ENCODE peak calls at places on chromosomes 4 and X, in four cellular contexts. Z is lower leg skin, E is astrocyte, C is A549. G is an unnamed sample.
A peak's percentile ranks its signal among the peaks of the same experiment; 100 is the strongest.

GRCh38 chrX:35726176-35726575 is 72.0 kb upstream of the MAGEB16 start:
- DNase-seq in Z (no peak), E (no peak), C (no peak), G (no peak)

GRCh38 chrX:32116047-32116446 is 1044.2 kb upstream of the FTHL17 start:
- DNase-seq in Z (no peak), E (no peak), C (no peak), G (no peak)

GRCh38 chr4:175109933-175110332 is 191.8 kb downstream of the ADAM29 start:
- DNase-seq in Z (no peak), E (no peak), C (no peak), G (no peak)

GRCh38 chr4:128060620-128061565 is at the start of gene LARP1B:
- DNase-seq in Z (peak; percentile 98), E (peak; percentile 93), C (peak; percentile 83), G (peak; percentile 95)

GRCh38 chr4:602559-602942 is 22.8 kb upstream of the PDE6B start:
- DNase-seq in Z (peak; percentile 90), E (no peak), C (no peak), G (no peak)

GRCh38 chrX:74133156-74133796 is 170.7 kb upstream of the ZCCHC13 start:
- DNase-seq in Z (no peak), E (peak; percentile 53), C (peak; percentile 46), G (peak; percentile 2)

GRCh38 chr4:183342541-183343533 is 20.6 kb upstream of the CLDN24 start:
- DNase-seq in Z (peak; percentile 83), E (no peak), C (no peak), G (no peak)

GRCh38 chr4:15729910-15730533 is 27.2 kb downstream of the BST1 start:
- DNase-seq in Z (no peak), E (peak; percentile 20), C (peak; percentile 27), G (no peak)

GRCh38 chr4:1241936-1242505 is 6.9 kb downstream of the CTBP1 start:
- DNase-seq in Z (peak; percentile 80), E (no peak), C (no peak), G (no peak)

GRCh38 chr4:138407329-138407728 is 165.2 kb upstream of the SLC7A11 start:
- DNase-seq in Z (no peak), E (no peak), C (no peak), G (no peak)

GRCh38 chr4:77880784-77881183 is 18.2 kb downstream of the MRPL1 start:
- DNase-seq in Z (no peak), E (no peak), C (no peak), G (no peak)

GRCh38 chrX:46326161-46326560 is 219.1 kb downstream of the ZNF674 start:
- DNase-seq in Z (no peak), E (peak; percentile 46), C (no peak), G (peak; percentile 9)

GRCh38 chr4:8119877-8120276 is 38.7 kb downstream of the ABLIM2 start:
- DNase-seq in Z (no peak), E (no peak), C (no peak), G (no peak)

GRCh38 chr4:122364700-122365404 is 14.0 kb upstream of the ADAD1 start:
- DNase-seq in Z (no peak), E (no peak), C (no peak), G (no peak)

GRCh38 chrX:145735036-145735435 is 82.6 kb upstream of the SLITRK2 start:
- DNase-seq in Z (no peak), E (peak; percentile 1), C (no peak), G (no peak)

GRCh38 chrX:68732906-68733493 is 85.5 kb downstream of the STARD8 start:
- DNase-seq in Z (peak; percentile 88), E (peak; percentile 2), C (peak; percentile 38), G (peak; percentile 15)

GRCh38 chrX:152886716-152887115 is 11.2 kb upstream of the ZNF185 start:
- DNase-seq in Z (no peak), E (no peak), C (no peak), G (no peak)